ENCODE peak calls at places on chromosome 9, in four cellular contexts. One of them, this sample, is unnamed.

GRCh38 chr9:117160254-117160653 is 254.6 kb downstream of the ASTN2 start:
- DNase-seq in suprapubic skin: no peak
- DNase-seq in spleen: no peak
- DNase-seq in astrocyte of the spinal cord: no peak
- DNase-seq in this sample: no peak

GRCh38 chr9:126514037-126514821 is 99.5 kb upstream of the LMX1B start:
- DNase-seq in suprapubic skin: peak
- DNase-seq in spleen: peak
- DNase-seq in astrocyte of the spinal cord: no peak
- DNase-seq in this sample: peak

GRCh38 chr9:110047955-110048472 is 159.9 kb downstream of the C9orf152 start:
- DNase-seq in suprapubic skin: peak
- DNase-seq in spleen: peak
- DNase-seq in astrocyte of the spinal cord: no peak
- DNase-seq in this sample: no peak

GRCh38 chr9:103323699-103324098 is 328.6 kb downstream of the CYLC2 start:
- DNase-seq in suprapubic skin: no peak
- DNase-seq in spleen: no peak
- DNase-seq in astrocyte of the spinal cord: no peak
- DNase-seq in this sample: no peak

GRCh38 chr9:128414461-128414860 is 6.2 kb upstream of the CERCAM start:
- DNase-seq in suprapubic skin: no peak
- DNase-seq in spleen: no peak
- DNase-seq in astrocyte of the spinal cord: no peak
- DNase-seq in this sample: no peak

GRCh38 chr9:81649475-81649874 is 39.9 kb downstream of the TLE1 start:
- DNase-seq in suprapubic skin: no peak
- DNase-seq in spleen: no peak
- DNase-seq in astrocyte of the spinal cord: no peak
- DNase-seq in this sample: no peak

GRCh38 chr9:131642496-131643083 is 97.3 kb downstream of the PRRT1B start:
- DNase-seq in suprapubic skin: no peak
- DNase-seq in spleen: no peak
- DNase-seq in astrocyte of the spinal cord: no peak
- DNase-seq in this sample: no peak

GRCh38 chr9:76761448-76761847 is 2.8 kb upstream of the PCA3 start:
- DNase-seq in suprapubic skin: no peak
- DNase-seq in spleen: no peak
- DNase-seq in astrocyte of the spinal cord: peak
- DNase-seq in this sample: no peak

GRCh38 chr9:128887914-128888350 is 6.0 kb downstream of the LRRC8A start:
- DNase-seq in suprapubic skin: peak
- DNase-seq in spleen: no peak
- DNase-seq in astrocyte of the spinal cord: peak
- DNase-seq in this sample: no peak

GRCh38 chr9:25702536-25702935 is 24.3 kb upstream of the TUSC1 start:
- DNase-seq in suprapubic skin: no peak
- DNase-seq in spleen: no peak
- DNase-seq in astrocyte of the spinal cord: no peak
- DNase-seq in this sample: no peak

GRCh38 chr9:76341616-76342015 is 52.6 kb downstream of the RFK start:
- DNase-seq in suprapubic skin: no peak
- DNase-seq in spleen: no peak
- DNase-seq in astrocyte of the spinal cord: no peak
- DNase-seq in this sample: no peak

GRCh38 chr9:129362287-129363098 is 184.4 kb upstream of the IER5L start:
- DNase-seq in suprapubic skin: no peak
- DNase-seq in spleen: no peak
- DNase-seq in astrocyte of the spinal cord: no peak
- DNase-seq in this sample: no peak